ENCODE peak calls at places on chromosome 1, in six cellular contexts. Y is heart right ventricle, X is right cardiac atrium, S is hepatic stellate cell, I is hippocampal formation, F is iPS DF 6.9. G is an unnamed sample.
A peak's percentile ranks its signal among the peaks of the same experiment; 100 is the strongest.

GRCh38 chr1:206890690-206891089 is 6.6 kb upstream of the IL24 start:
- DNase-seq in Y (no peak), X (no peak), S (no peak), I (no peak), F (no peak), G (no peak)

GRCh38 chr1:217270121-217270520 is 360.8 kb downstream of the GPATCH2 start:
- DNase-seq in Y (no peak), X (no peak), S (no peak), I (no peak), F (no peak), G (no peak)

GRCh38 chr1:204410764-204411450 is 710 bp downstream of the PPP1R15B start:
- DNase-seq in Y (peak; percentile 58), X (peak; percentile 63), S (peak; percentile 47), I (no peak), F (no peak), G (no peak)

GRCh38 chr1:48048064-48048463 is 50.9 kb upstream of the TRABD2B start:
- DNase-seq in Y (no peak), X (no peak), S (no peak), I (no peak), F (no peak), G (no peak)

GRCh38 chr1:66383168-66383567 is 150.8 kb upstream of the SGIP1 start:
- DNase-seq in Y (no peak), X (no peak), S (no peak), I (no peak), F (no peak), G (no peak)

GRCh38 chr1:156663178-156663577 is 14.0 kb downstream of the NES start:
- DNase-seq in Y (peak; percentile 52), X (peak; percentile 80), S (no peak), I (no peak), F (no peak), G (no peak)

GRCh38 chr1:183239220-183239742 is 53.2 kb downstream of the LAMC2 start:
- DNase-seq in Y (no peak), X (no peak), S (no peak), I (no peak), F (no peak), G (no peak)

GRCh38 chr1:164578474-164579200 is 19.7 kb downstream of the PBX1 start:
- DNase-seq in Y (no peak), X (no peak), S (no peak), I (no peak), F (no peak), G (no peak)

GRCh38 chr1:234214129-234214910 is 158.9 kb upstream of the COA6 start:
- DNase-seq in Y (peak; percentile 26), X (peak; percentile 72), S (no peak), I (peak; percentile 35), F (no peak), G (peak; percentile 72)

GRCh38 chr1:15761729-15762128 is 3.1 kb downstream of the FBLIM1 start:
- DNase-seq in Y (no peak), X (no peak), S (no peak), I (no peak), F (no peak), G (no peak)

GRCh38 chr1:20376880-20377494 is 86.3 kb downstream of the VWA5B1 start:
- DNase-seq in Y (peak; percentile 53), X (no peak), S (peak; percentile 70), I (peak; percentile 14), F (peak; percentile 48), G (peak; percentile 65)

GRCh38 chr1:201756411-201756810 is 72.5 kb upstream of the IPO9 start:
- DNase-seq in Y (no peak), X (no peak), S (no peak), I (no peak), F (no peak), G (no peak)